ENCODE peak calls at places on chromosome 4, in five cellular contexts. C is heart right ventricle, I is MM.1S, G is gastrocnemius medialis, Y is uterus. R is an unnamed sample.

GRCh38 chr4:88177981-88178632 is 19.7 kb upstream of the ABCG2 start:
- DNase-seq in Y (no peak), C (no peak), G (peak), I (peak), R (no peak)

GRCh38 chr4:119725011-119725410 is 96.4 kb upstream of the PDE5A start:
- DNase-seq in C (no peak), I (no peak), Y (no peak), G (no peak), R (no peak)

GRCh38 chr4:4402966-4403365 is 16.1 kb downstream of the NSG1 start:
- DNase-seq in G (no peak), I (no peak), Y (no peak), C (no peak), R (no peak)

GRCh38 chr4:12137556-12137955 is 708.9 kb upstream of the HS3ST1 start:
- DNase-seq in C (no peak), Y (no peak), I (no peak), G (no peak), R (no peak)

GRCh38 chr4:88609387-88609786 is 17.1 kb downstream of the HERC3 start:
- DNase-seq in I (no peak), Y (no peak), G (no peak), C (no peak), R (no peak)

GRCh38 chr4:99473131-99473530 is 37.7 kb upstream of the C4orf17 start:
- DNase-seq in G (no peak), I (no peak), C (no peak), Y (no peak), R (no peak)

GRCh38 chr4:3286335-3287175 is 6.3 kb upstream of the RGS12 start:
- DNase-seq in C (no peak), G (no peak), Y (no peak), I (peak), R (peak)

GRCh38 chr4:7120341-7120740 is 52.5 kb upstream of the GRPEL1 start:
- DNase-seq in Y (no peak), I (peak), C (no peak), G (no peak), R (no peak)

GRCh38 chr4:47222276-47222675 is 190.9 kb downstream of the GABRB1 start:
- DNase-seq in Y (no peak), G (no peak), C (no peak), I (no peak), R (no peak)

GRCh38 chr4:157961591-157961990 is 211.2 kb downstream of the GASK1B start:
- DNase-seq in Y (no peak), C (no peak), G (no peak), I (no peak), R (no peak)

GRCh38 chr4:15244354-15244753 is 183.5 kb upstream of the C1QTNF7 start:
- DNase-seq in C (no peak), Y (no peak), I (no peak), G (no peak), R (no peak)

GRCh38 chr4:158588285-158588684 is 66.6 kb downstream of the RXFP1 start:
- DNase-seq in Y (no peak), I (no peak), G (no peak), C (no peak), R (no peak)

GRCh38 chr4:125266901-125267601 is 47.7 kb upstream of the FAT4 start:
- DNase-seq in C (no peak), I (no peak), Y (no peak), G (no peak), R (no peak)

GRCh38 chr4:76589872-76590846 is 155.1 kb downstream of the SHROOM3 start:
- DNase-seq in C (peak), I (no peak), G (no peak), Y (no peak), R (no peak)

GRCh38 chr4:159227984-159228383 is 125.1 kb downstream of the RAPGEF2 start:
- DNase-seq in Y (peak), I (no peak), C (peak), G (no peak), R (peak)

GRCh38 chr4:74715731-74716435 is 78.4 kb downstream of the BTC start:
- DNase-seq in I (peak), C (no peak), G (no peak), Y (no peak), R (no peak)

GRCh38 chr4:67875011-67875410 is 8.8 kb downstream of the TMPRSS11D start:
- DNase-seq in G (no peak), C (no peak), I (no peak), Y (no peak), R (no peak)

GRCh38 chr4:67869580-67870190 is 14.1 kb downstream of the TMPRSS11D start:
- DNase-seq in I (no peak), C (no peak), Y (no peak), G (no peak), R (no peak)

GRCh38 chr4:67877086-67877485 is 6.7 kb downstream of the TMPRSS11D start:
- DNase-seq in I (no peak), G (no peak), Y (no peak), C (no peak), R (no peak)

GRCh38 chr4:67873116-67873515 is 10.7 kb downstream of the TMPRSS11D start:
- DNase-seq in Y (no peak), C (no peak), I (no peak), G (no peak), R (no peak)

GRCh38 chr4:67871867-67872266 is 11.9 kb downstream of the TMPRSS11D start:
- DNase-seq in G (no peak), C (no peak), I (peak), Y (no peak), R (no peak)
- TF ChIP-seq CTCF in G (no peak), C (no peak), I (peak), Y (peak), R (no peak)

GRCh38 chr4:108372678-108373077 is 203.9 kb upstream of the LEF1 start:
- DNase-seq in C (no peak), Y (no peak), G (no peak), I (peak), R (no peak)

GRCh38 chr4:108367751-108368150 is 199.0 kb upstream of the LEF1 start:
- DNase-seq in I (no peak), Y (no peak), G (no peak), C (no peak), R (no peak)

GRCh38 chr4:108370826-108371225 is 202.1 kb upstream of the LEF1 start:
- DNase-seq in Y (no peak), I (no peak), G (no peak), C (no peak), R (no peak)

GRCh38 chr4:108369035-108369655 is 200.4 kb upstream of the LEF1 start:
- DNase-seq in Y (no peak), C (no peak), I (no peak), G (no peak), R (no peak)

DNA sequence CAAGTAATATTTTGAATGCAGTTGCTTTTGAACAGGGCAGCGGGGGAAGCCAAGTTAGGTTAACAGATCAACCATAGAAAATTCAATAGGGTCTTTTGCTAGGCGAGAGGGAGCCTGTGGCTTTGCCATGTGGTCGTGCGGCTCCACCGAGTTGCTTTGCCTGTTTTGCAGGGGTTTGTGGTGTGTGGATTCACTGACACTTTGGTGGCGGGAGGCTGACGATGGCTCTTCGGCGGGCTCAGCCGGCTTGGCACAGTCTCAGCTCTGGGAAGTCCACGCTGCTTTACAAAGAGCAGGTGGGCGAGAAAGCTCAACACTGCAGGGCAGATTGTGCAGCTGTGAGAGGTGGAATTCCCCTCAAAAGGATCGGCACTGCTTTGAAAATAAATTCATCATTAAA is 201.6 kb upstream of the LEF1 start:
- DNase-seq in Y (no peak), G (no peak), I (no peak), C (no peak), R (no peak)
- H3K4me3 ChIP-seq in Y (no peak), G (no peak), I (no peak), C (no peak), R (no peak)

GRCh38 chr4:788006-788635 is 37.8 kb downstream of the CPLX1 start:
- DNase-seq in G (no peak), Y (no peak), I (no peak), C (no peak), R (no peak)

GRCh38 chr4:787561-787981 is 38.4 kb downstream of the CPLX1 start:
- DNase-seq in I (no peak), C (no peak), G (no peak), Y (no peak), R (no peak)

GRCh38 chr4:789571-790465 is 36.1 kb downstream of the CPLX1 start:
- DNase-seq in C (no peak), Y (no peak), G (no peak), I (no peak), R (no peak)

GRCh38 chr4:790466-790820 is 35.5 kb downstream of the CPLX1 start:
- DNase-seq in Y (no peak), G (no peak), I (no peak), C (no peak), R (no peak)

DNA sequence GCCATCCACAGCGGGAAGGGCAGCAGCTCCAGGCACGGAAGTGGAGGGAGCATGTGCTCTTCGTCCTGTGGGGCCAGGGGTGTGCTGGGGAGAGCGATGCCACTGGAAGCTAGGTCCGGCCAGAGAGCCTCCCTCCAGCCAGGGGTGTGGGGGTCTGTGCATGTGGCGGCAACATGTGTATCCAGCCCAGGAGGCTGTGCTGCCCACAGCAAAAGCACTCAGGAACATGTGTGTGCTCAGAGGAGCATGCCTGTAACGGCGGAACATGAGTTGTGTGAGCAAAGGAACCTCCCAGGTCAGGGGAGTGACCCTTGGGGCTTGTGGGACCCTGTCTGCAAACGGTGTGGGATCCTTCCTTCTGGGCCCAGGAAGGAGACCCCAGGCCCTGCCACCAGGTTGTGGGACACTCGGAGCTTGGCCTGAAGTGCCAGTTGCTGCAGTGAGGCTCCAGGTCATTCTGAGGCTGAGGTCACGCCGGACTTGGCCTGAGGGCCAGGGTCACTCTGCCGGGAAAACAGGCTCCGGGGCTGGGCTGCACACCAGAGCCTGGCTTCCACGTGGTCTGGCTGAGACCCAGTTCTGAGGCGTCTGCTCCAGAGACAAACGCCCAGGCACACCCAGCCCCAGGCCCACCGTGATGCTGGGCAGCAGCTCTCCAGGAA is 37.2 kb downstream of the CPLX1 start:
- DNase-seq in G (no peak), Y (no peak), I (no peak), C (no peak), R (no peak)
- TF ChIP-seq CTCF in G (no peak), Y (no peak), I (no peak), C (no peak), R (no peak)

DNA sequence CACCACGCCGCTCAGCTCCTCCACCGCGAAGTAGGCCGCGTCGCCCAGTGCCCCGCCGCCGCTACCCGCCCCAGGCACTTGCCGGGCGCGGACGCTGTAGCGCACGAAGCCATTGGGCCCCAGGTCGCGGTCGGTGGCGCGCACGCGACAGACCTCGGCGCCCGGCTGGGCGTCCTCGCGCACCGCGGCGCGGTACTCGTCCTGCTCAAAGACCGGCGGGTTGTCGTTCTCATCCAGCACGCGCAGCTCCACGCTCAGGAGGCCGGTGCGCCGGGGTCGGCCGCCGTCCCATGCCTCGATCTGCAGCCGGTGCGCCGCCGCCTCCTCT is 1.4 kb downstream of the DCHS2 start:
- DNase-seq in G (no peak), Y (no peak), C (no peak), I (no peak), R (no peak)
- H3K4me3 ChIP-seq in G (peak), Y (peak), C (peak), I (no peak), R (peak)

DNA sequence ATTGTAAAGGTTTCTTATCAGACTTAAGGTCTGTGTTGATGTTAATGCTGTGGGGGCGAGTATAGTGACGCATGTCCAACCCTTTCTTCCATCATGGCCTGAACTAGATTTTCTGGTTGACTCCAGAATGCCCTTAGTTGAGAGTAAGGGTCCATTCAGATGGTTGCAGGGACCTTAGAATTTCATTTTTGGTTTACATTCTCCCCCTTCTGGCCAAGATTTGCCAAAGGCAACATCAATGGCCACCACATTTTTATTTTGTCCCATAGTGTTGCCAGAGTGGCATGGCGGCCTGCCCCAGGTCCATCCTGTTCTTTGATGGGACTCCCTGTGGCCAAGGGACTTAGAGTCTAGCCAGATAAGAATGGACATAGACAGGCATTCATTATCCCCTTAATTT is 368.5 kb downstream of the GPM6A start:
- DNase-seq in Y (no peak), I (no peak), C (no peak), G (no peak), R (no peak)
- TF ChIP-seq CTCF in Y (no peak), I (no peak), C (no peak), G (no peak), R (no peak)

DNA sequence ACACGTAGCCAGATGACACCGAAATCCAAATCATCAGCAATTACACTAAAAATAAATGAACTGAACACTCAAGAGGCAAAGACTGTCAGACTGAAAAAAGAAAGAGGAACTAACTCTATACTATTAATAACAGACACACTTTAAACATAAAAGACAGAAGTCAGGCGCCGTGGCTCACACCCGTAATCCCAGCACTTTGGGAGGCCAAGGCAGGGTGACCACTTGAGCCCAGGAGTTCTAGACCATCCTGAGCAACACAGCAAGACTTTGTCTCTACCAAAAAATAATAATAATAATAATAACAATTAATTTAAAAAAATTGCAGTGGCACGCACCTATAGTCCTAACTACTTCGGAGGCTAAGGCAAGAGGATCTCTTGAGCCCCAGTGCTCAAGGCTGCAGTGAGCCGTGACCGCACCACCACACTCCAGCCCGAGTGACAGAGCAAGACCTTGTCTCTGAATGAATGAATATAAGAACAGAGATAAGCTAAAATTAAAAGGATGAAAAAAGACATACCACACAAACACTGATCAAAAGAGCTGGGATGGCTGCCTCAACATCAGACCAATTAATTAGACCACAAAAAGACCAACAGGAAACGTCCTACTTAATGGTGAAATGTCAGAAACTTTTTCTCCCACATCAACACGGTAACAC is 29.9 kb downstream of the CTBP1 start:
- DNase-seq in C (no peak), Y (no peak), I (peak), G (no peak), R (no peak)
- H3K4me3 ChIP-seq in C (no peak), Y (no peak), I (peak), G (no peak), R (no peak)

GRCh38 chr4:187617117-187617516 is 378.5 kb upstream of the ZFP42 start:
- DNase-seq in G (no peak), I (no peak), Y (no peak), C (no peak), R (no peak)
- TF ChIP-seq CTCF in G (no peak), I (no peak), Y (no peak), C (no peak), R (no peak)

R was measured in coronary artery.